ENCODE peak calls at places on chromosomes 1 and 21, in six cellular contexts. One of them, this sample, is unnamed.

GRCh38 chr21:36126166-36126565 is 8.7 kb upstream of the CBR3 start:
- DNase-seq in fibroblast of lung: no peak
- DNase-seq in astrocyte of the cerebellum: no peak
- DNase-seq in body of pancreas: no peak
- DNase-seq in AG04450: no peak
- DNase-seq in cardiac fibroblast: no peak
- DNase-seq in this sample: no peak

GRCh38 chr1:147723691-147724323 is 36.6 kb downstream of the GJA5 start:
- DNase-seq in fibroblast of lung: peak
- DNase-seq in astrocyte of the cerebellum: no peak
- DNase-seq in body of pancreas: peak
- DNase-seq in AG04450: no peak
- DNase-seq in cardiac fibroblast: peak
- DNase-seq in this sample: no peak

GRCh38 chr1:205199090-205199930 is 12.2 kb downstream of the DSTYK start:
- DNase-seq in fibroblast of lung: peak
- DNase-seq in astrocyte of the cerebellum: no peak
- DNase-seq in body of pancreas: no peak
- DNase-seq in AG04450: no peak
- DNase-seq in cardiac fibroblast: no peak
- DNase-seq in this sample: no peak

GRCh38 chr1:2644171-2644570 is 11.4 kb upstream of the MMEL1 start:
- DNase-seq in fibroblast of lung: no peak
- DNase-seq in astrocyte of the cerebellum: no peak
- DNase-seq in body of pancreas: no peak
- DNase-seq in AG04450: no peak
- DNase-seq in cardiac fibroblast: no peak
- DNase-seq in this sample: no peak

GRCh38 chr1:119956306-119956705 is 60.0 kb upstream of the ADAM30 start:
- DNase-seq in fibroblast of lung: peak
- DNase-seq in astrocyte of the cerebellum: peak
- DNase-seq in body of pancreas: no peak
- DNase-seq in AG04450: no peak
- DNase-seq in cardiac fibroblast: no peak
- DNase-seq in this sample: no peak

GRCh38 chr1:228157381-228158126 is 7.8 kb downstream of the GJC2 start:
- DNase-seq in fibroblast of lung: no peak
- DNase-seq in astrocyte of the cerebellum: no peak
- DNase-seq in body of pancreas: no peak
- DNase-seq in AG04450: no peak
- DNase-seq in cardiac fibroblast: no peak
- DNase-seq in this sample: no peak

GRCh38 chr1:67953301-67953700 is 97.1 kb downstream of the DIRAS3 start:
- DNase-seq in fibroblast of lung: no peak
- DNase-seq in astrocyte of the cerebellum: no peak
- DNase-seq in body of pancreas: no peak
- DNase-seq in AG04450: no peak
- DNase-seq in cardiac fibroblast: peak
- DNase-seq in this sample: no peak

GRCh38 chr1:41980872-41981653 is 62.3 kb upstream of the HIVEP3 start:
- DNase-seq in fibroblast of lung: peak
- DNase-seq in astrocyte of the cerebellum: no peak
- DNase-seq in body of pancreas: no peak
- DNase-seq in AG04450: no peak
- DNase-seq in cardiac fibroblast: no peak
- DNase-seq in this sample: no peak

GRCh38 chr1:117664314-117664713 is 58.5 kb downstream of the TENT5C start:
- DNase-seq in fibroblast of lung: no peak
- DNase-seq in astrocyte of the cerebellum: no peak
- DNase-seq in body of pancreas: no peak
- DNase-seq in AG04450: no peak
- DNase-seq in cardiac fibroblast: no peak
- DNase-seq in this sample: no peak

GRCh38 chr1:46526689-46527291 is 24.7 kb downstream of the KNCN start:
- DNase-seq in fibroblast of lung: no peak
- DNase-seq in astrocyte of the cerebellum: no peak
- DNase-seq in body of pancreas: no peak
- DNase-seq in AG04450: no peak
- DNase-seq in cardiac fibroblast: no peak
- DNase-seq in this sample: no peak

GRCh38 chr1:21955474-21956281 is 18.6 kb upstream of the HSPG2 start:
- DNase-seq in fibroblast of lung: no peak
- DNase-seq in astrocyte of the cerebellum: no peak
- DNase-seq in body of pancreas: peak
- DNase-seq in AG04450: no peak
- DNase-seq in cardiac fibroblast: peak
- DNase-seq in this sample: no peak

GRCh38 chr1:201888282-201889033 is at the start of gene SHISA4:
- DNase-seq in fibroblast of lung: peak
- DNase-seq in astrocyte of the cerebellum: no peak
- DNase-seq in body of pancreas: peak
- DNase-seq in AG04450: no peak
- DNase-seq in cardiac fibroblast: peak
- DNase-seq in this sample: no peak

GRCh38 chr1:199243423-199244061 is 604.7 kb downstream of the PTPRC start:
- DNase-seq in fibroblast of lung: peak
- DNase-seq in astrocyte of the cerebellum: no peak
- DNase-seq in body of pancreas: peak
- DNase-seq in AG04450: no peak
- DNase-seq in cardiac fibroblast: peak
- DNase-seq in this sample: no peak

GRCh38 chr1:10644307-10645128 is 151.9 kb downstream of the CASZ1 start:
- DNase-seq in fibroblast of lung: peak
- DNase-seq in astrocyte of the cerebellum: no peak
- DNase-seq in body of pancreas: no peak
- DNase-seq in AG04450: no peak
- DNase-seq in cardiac fibroblast: peak
- DNase-seq in this sample: no peak

GRCh38 chr1:111448482-111448917 is 556 bp downstream of the WDR77 start:
- DNase-seq in fibroblast of lung: peak
- DNase-seq in astrocyte of the cerebellum: no peak
- DNase-seq in body of pancreas: no peak
- DNase-seq in AG04450: no peak
- DNase-seq in cardiac fibroblast: no peak
- DNase-seq in this sample: no peak

GRCh38 chr1:227607336-227607898 is 44.1 kb downstream of the ZNF678 start:
- DNase-seq in fibroblast of lung: no peak
- DNase-seq in astrocyte of the cerebellum: no peak
- DNase-seq in body of pancreas: no peak
- DNase-seq in AG04450: no peak
- DNase-seq in cardiac fibroblast: no peak
- DNase-seq in this sample: no peak

GRCh38 chr1:8966606-8967005 is 20.9 kb downstream of the CA6 start:
- DNase-seq in fibroblast of lung: no peak
- DNase-seq in astrocyte of the cerebellum: no peak
- DNase-seq in body of pancreas: no peak
- DNase-seq in AG04450: no peak
- DNase-seq in cardiac fibroblast: no peak
- DNase-seq in this sample: no peak

GRCh38 chr1:41520951-41521742 is 36.7 kb upstream of the EDN2 start:
- DNase-seq in fibroblast of lung: no peak
- DNase-seq in astrocyte of the cerebellum: no peak
- DNase-seq in body of pancreas: no peak
- DNase-seq in AG04450: no peak
- DNase-seq in cardiac fibroblast: no peak
- DNase-seq in this sample: no peak

GRCh38 chr21:28639742-28640141 is 352.9 kb downstream of the LTN1 start:
- DNase-seq in fibroblast of lung: peak
- DNase-seq in astrocyte of the cerebellum: no peak
- DNase-seq in body of pancreas: no peak
- DNase-seq in AG04450: no peak
- DNase-seq in cardiac fibroblast: peak
- DNase-seq in this sample: peak

GRCh38 chr1:169623132-169623926 is 6.6 kb downstream of the SELP start:
- DNase-seq in fibroblast of lung: no peak
- DNase-seq in astrocyte of the cerebellum: no peak
- DNase-seq in body of pancreas: no peak
- DNase-seq in AG04450: no peak
- DNase-seq in cardiac fibroblast: no peak
- DNase-seq in this sample: no peak

GRCh38 chr1:105591681-105592080 is 1464.8 kb upstream of the PRMT6 start:
- DNase-seq in fibroblast of lung: no peak
- DNase-seq in astrocyte of the cerebellum: no peak
- DNase-seq in body of pancreas: no peak
- DNase-seq in AG04450: no peak
- DNase-seq in cardiac fibroblast: no peak
- DNase-seq in this sample: no peak

GRCh38 chr1:6185635-6186382 is 5.7 kb upstream of the CHD5 start:
- DNase-seq in fibroblast of lung: peak
- DNase-seq in astrocyte of the cerebellum: no peak
- DNase-seq in body of pancreas: no peak
- DNase-seq in AG04450: no peak
- DNase-seq in cardiac fibroblast: peak
- DNase-seq in this sample: no peak

GRCh38 chr1:26019641-26020315 is 1.8 kb upstream of the EXTL1 start:
- DNase-seq in fibroblast of lung: peak
- DNase-seq in astrocyte of the cerebellum: no peak
- DNase-seq in body of pancreas: no peak
- DNase-seq in AG04450: no peak
- DNase-seq in cardiac fibroblast: no peak
- DNase-seq in this sample: no peak

GRCh38 chr1:182739545-182739944 is 50.0 kb upstream of the NPL start:
- DNase-seq in fibroblast of lung: no peak
- DNase-seq in astrocyte of the cerebellum: no peak
- DNase-seq in body of pancreas: no peak
- DNase-seq in AG04450: no peak
- DNase-seq in cardiac fibroblast: peak
- DNase-seq in this sample: no peak

GRCh38 chr1:97996880-97997279 is 76.0 kb upstream of the DPYD start:
- DNase-seq in fibroblast of lung: no peak
- DNase-seq in astrocyte of the cerebellum: no peak
- DNase-seq in body of pancreas: no peak
- DNase-seq in AG04450: no peak
- DNase-seq in cardiac fibroblast: peak
- DNase-seq in this sample: no peak

GRCh38 chr1:59520759-59521442 is 224.0 kb downstream of the FGGY start:
- DNase-seq in fibroblast of lung: peak
- DNase-seq in astrocyte of the cerebellum: no peak
- DNase-seq in body of pancreas: no peak
- DNase-seq in AG04450: peak
- DNase-seq in cardiac fibroblast: peak
- DNase-seq in this sample: peak

GRCh38 chr21:44834951-44835646 is 17.2 kb upstream of the SUMO3 start:
- DNase-seq in fibroblast of lung: no peak
- DNase-seq in astrocyte of the cerebellum: no peak
- DNase-seq in body of pancreas: no peak
- DNase-seq in AG04450: no peak
- DNase-seq in cardiac fibroblast: no peak
- DNase-seq in this sample: no peak

GRCh38 chr21:44836349-44836665 is 18.4 kb upstream of the SUMO3 start:
- DNase-seq in fibroblast of lung: no peak
- DNase-seq in astrocyte of the cerebellum: no peak
- DNase-seq in body of pancreas: no peak
- DNase-seq in AG04450: no peak
- DNase-seq in cardiac fibroblast: no peak
- DNase-seq in this sample: no peak

GRCh38 chr21:44833663-44834062 is 15.8 kb upstream of the SUMO3 start:
- DNase-seq in fibroblast of lung: no peak
- DNase-seq in astrocyte of the cerebellum: no peak
- DNase-seq in body of pancreas: no peak
- DNase-seq in AG04450: no peak
- DNase-seq in cardiac fibroblast: no peak
- DNase-seq in this sample: no peak

GRCh38 chr21:44835647-44835973 is 17.7 kb upstream of the SUMO3 start:
- DNase-seq in fibroblast of lung: no peak
- DNase-seq in astrocyte of the cerebellum: no peak
- DNase-seq in body of pancreas: no peak
- DNase-seq in AG04450: no peak
- DNase-seq in cardiac fibroblast: no peak
- DNase-seq in this sample: no peak

GRCh38 chr21:44834231-44834950 is 16.5 kb upstream of the SUMO3 start:
- DNase-seq in fibroblast of lung: no peak
- DNase-seq in astrocyte of the cerebellum: no peak
- DNase-seq in body of pancreas: no peak
- DNase-seq in AG04450: no peak
- DNase-seq in cardiac fibroblast: no peak
- DNase-seq in this sample: no peak
- H3K4me3 ChIP-seq in fibroblast of lung: no peak
- H3K4me3 ChIP-seq in astrocyte of the cerebellum: no peak
- H3K4me3 ChIP-seq in body of pancreas: no peak
- H3K4me3 ChIP-seq in AG04450: no peak
- H3K4me3 ChIP-seq in cardiac fibroblast: no peak
- H3K4me3 ChIP-seq in this sample: no peak

DNA sequence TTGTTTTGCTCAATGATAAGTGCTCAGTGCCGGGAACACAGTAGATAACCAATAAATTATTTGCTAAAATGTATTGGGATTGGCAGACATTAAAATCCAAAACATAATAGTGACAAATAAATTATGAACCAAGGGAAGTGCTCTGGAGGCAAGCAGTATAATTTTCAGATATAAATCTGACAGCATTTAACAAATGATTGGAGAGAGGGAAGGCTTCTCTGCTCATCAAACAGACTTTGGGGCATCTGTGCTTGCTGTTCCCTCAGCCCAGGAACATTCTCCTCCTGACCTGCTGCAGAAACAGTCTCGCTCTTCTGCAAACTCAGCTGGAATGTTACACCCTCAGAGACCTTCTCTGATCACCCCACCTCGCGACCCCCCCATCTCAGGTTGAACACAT is 2.2 kb downstream of the CD46 start:
- DNase-seq in fibroblast of lung: no peak
- DNase-seq in astrocyte of the cerebellum: no peak
- DNase-seq in body of pancreas: no peak
- DNase-seq in AG04450: no peak
- DNase-seq in cardiac fibroblast: no peak
- DNase-seq in this sample: no peak
- H3K4me3 ChIP-seq in fibroblast of lung: peak
- H3K4me3 ChIP-seq in astrocyte of the cerebellum: no peak
- H3K4me3 ChIP-seq in body of pancreas: no peak
- H3K4me3 ChIP-seq in AG04450: peak
- H3K4me3 ChIP-seq in cardiac fibroblast: no peak
- H3K4me3 ChIP-seq in this sample: no peak

GRCh38 chr21:43332872-43333300 is 94.0 kb downstream of the SIK1 start:
- DNase-seq in fibroblast of lung: no peak
- DNase-seq in astrocyte of the cerebellum: no peak
- DNase-seq in body of pancreas: no peak
- DNase-seq in AG04450: no peak
- DNase-seq in cardiac fibroblast: peak
- DNase-seq in this sample: no peak
- H3K4me3 ChIP-seq in fibroblast of lung: no peak
- H3K4me3 ChIP-seq in astrocyte of the cerebellum: no peak
- H3K4me3 ChIP-seq in body of pancreas: no peak
- H3K4me3 ChIP-seq in AG04450: peak
- H3K4me3 ChIP-seq in cardiac fibroblast: no peak
- H3K4me3 ChIP-seq in this sample: peak

DNA sequence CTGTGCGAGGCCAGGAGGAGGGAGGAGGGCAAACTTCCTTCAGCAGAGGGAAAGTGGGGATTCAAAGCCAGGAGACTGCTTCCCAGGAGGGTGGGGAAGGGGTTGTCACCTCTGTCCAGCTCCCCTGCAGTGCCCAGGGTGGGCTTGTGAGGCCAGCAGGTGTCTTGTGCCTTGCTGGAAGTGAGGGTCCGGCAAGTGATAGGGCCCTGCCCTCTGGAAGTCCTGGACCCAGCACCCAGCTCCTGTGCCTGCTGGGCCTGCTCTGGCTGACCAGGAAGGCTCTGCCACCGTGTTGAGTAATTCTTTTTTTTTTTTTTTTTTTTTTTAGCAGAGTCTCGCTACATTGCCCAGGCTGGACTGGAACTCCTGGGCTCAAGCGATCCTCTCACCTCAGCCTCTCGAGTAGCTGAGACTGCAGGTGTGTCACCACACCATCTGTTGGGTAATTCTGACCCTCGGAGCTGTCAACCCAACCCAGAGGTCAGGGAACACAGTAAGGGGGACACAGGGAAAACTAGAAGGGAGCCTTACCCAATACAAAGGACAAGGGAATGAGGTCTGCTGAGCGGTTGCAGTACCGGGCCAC is 1.0 kb downstream of the BEST4 start:
- DNase-seq in fibroblast of lung: no peak
- DNase-seq in astrocyte of the cerebellum: no peak
- DNase-seq in body of pancreas: no peak
- DNase-seq in AG04450: no peak
- DNase-seq in cardiac fibroblast: no peak
- DNase-seq in this sample: no peak
- H3K4me3 ChIP-seq in fibroblast of lung: no peak
- H3K4me3 ChIP-seq in astrocyte of the cerebellum: no peak
- H3K4me3 ChIP-seq in body of pancreas: no peak
- H3K4me3 ChIP-seq in AG04450: no peak
- H3K4me3 ChIP-seq in cardiac fibroblast: no peak
- H3K4me3 ChIP-seq in this sample: no peak

This sample was measured in skeletal muscle cell.